ENCODE peak calls at places on chromosomes 7 and 10, in seven cellular contexts. J is uterus, Q is AG10803, L is GM23338, T is HCT116, I is IMR-90, Z is astrocyte of the spinal cord. V is an unnamed sample.

GRCh38 chr7:81256991-81257390 is 338.1 kb upstream of the SEMA3C start:
- DNase-seq in I (peak), L (peak), Q (peak), T (no peak), Z (no peak), J (no peak), V (peak)

GRCh38 chr7:33979807-33980355 is 74.5 kb downstream of the BMPER start:
- DNase-seq in T (no peak), Z (peak), L (no peak), I (peak), Q (peak), J (no peak), V (peak)

GRCh38 chr10:46325021-46325420 is 38.2 kb downstream of the ANTXRL start:
- DNase-seq in T (no peak), L (peak), Z (no peak), J (no peak), Q (no peak), I (peak), V (peak)

GRCh38 chr7:158000160-158000559 is 587.5 kb downstream of the PTPRN2 start:
- DNase-seq in Q (no peak), I (no peak), T (peak), Z (no peak), L (peak), J (no peak), V (no peak)

GRCh38 chr10:102660891-102661613 is 16.8 kb downstream of the TRIM8 start:
- DNase-seq in L (no peak), J (peak), T (no peak), I (peak), Q (peak), Z (peak), V (peak)

GRCh38 chr10:14063531-14064317 is 267.0 kb downstream of the FRMD4A start:
- DNase-seq in I (peak), L (no peak), T (no peak), Q (peak), J (peak), Z (peak), V (peak)

GRCh38 chr7:82247814-82248433 is 195.7 kb downstream of the CACNA2D1 start:
- DNase-seq in L (peak), Z (peak), Q (peak), J (no peak), T (peak), I (peak), V (peak)

GRCh38 chr10:78802866-78803265 is 265.9 kb upstream of the ZMIZ1 start:
- DNase-seq in T (no peak), I (peak), Q (peak), J (peak), L (no peak), Z (peak), V (peak)

GRCh38 chr10:1739751-1740150 is 2.4 kb upstream of the ADARB2 start:
- DNase-seq in L (no peak), Z (no peak), Q (no peak), J (no peak), T (no peak), I (no peak), V (no peak)

GRCh38 chr10:115856580-115856979 is 416.4 kb downstream of the GFRA1 start:
- DNase-seq in I (no peak), Q (no peak), L (peak), J (no peak), Z (no peak), T (no peak), V (peak)

GRCh38 chr10:78541528-78542470 is 508.1 kb downstream of the RPS24 start:
- DNase-seq in T (no peak), J (no peak), Z (peak), Q (peak), L (no peak), I (peak), V (peak)

DNA sequence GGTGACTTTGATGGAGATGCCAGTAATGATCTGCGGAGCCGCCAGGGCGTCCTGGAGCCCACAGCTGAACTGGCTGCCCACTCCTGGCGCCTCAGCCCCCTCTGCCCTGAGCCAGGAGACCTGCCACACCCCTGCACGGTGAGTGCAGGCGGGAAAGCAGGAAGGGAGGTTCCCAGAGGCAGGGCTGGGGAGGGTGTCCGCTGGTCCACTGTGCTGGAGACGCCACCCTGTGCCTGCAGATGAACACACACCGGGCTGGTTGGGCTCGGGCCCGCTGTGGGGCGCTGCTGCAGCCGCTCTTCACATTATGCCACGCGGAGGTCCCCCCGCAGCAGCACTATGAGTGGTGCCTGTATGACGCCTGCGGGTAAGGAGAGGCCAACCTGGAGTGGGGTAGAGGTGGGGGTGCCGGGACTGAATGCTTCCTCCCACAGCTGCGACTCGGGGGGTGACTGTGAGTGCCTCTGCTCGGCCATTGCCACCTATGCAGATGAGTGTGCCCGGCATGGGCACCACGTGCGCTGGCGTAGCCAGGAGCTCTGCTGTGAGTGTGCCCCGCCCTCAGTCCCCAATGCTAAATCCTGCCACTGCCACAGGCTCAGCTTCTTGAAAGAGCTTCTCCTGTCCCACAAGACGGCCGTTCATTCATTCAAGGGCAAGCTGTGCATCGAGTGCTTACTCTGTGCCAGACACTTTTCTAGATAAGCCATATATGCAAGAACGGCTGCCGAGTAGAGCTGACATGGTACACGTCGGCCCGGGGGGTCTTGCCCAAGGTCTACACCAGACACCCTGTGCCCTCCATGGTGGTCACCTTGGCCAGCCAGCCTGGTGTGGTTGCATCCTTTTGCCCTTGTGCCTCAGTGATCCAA is 14.3 kb upstream of the ZNF467 start:
- DNase-seq in Q (no peak), I (no peak), L (peak), J (no peak), T (no peak), Z (no peak), V (no peak)
- TF ChIP-seq CTCF in Q (no peak), I (no peak), L (no peak), J (peak), T (peak), Z (peak), V (peak)

DNA sequence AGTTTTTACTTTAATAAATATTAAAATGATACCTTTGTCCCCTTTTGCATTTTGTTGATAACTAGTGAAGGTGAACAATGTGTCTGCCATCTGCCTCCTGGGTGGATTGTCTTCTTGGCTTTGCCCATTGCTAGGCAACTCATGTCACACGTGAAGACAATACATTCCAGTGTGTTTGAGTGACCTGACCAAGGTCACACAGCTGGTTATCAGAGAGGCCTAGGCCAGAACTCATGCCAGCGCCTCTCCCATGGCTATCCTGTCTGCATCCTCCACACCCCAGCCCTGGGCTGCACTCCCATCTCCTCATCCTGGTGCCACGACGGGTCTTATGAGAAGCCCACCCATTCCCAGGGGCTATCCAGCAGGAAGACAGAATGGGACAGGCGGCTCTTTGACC is 108.7 kb downstream of the PLCE1 start:
- DNase-seq in T (no peak), L (no peak), Z (no peak), J (no peak), I (no peak), Q (no peak), V (no peak)
- H3K4me3 ChIP-seq in T (no peak), L (no peak), Z (no peak), J (no peak), I (no peak), Q (no peak), V (no peak)

DNA sequence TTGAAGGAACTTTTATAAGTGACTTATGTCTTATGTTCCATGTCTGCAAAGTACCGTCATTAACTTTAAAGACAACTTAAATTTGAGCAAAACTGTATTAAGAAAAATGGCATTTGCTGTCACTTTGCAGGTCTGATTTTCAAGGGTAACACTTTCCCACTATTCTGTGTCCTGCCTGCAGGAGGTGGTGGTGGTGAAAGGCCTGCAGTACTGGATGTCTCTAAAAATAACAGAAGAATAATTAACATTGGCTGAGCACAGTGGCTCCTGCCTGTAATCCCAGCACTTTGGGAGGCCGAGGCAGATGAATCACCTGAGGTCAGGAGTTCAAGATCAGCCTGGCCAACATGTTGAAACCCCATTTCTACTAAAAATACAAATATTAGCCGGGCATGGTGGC is 13.2 kb upstream of the PTER start:
- DNase-seq in T (no peak), L (peak), Z (no peak), Q (no peak), J (no peak), I (no peak), V (no peak)
- TF ChIP-seq CTCF in T (peak), L (peak), Z (no peak), Q (no peak), J (no peak), I (no peak), V (no peak)

GRCh38 chr7:27203378-27203953 is 3.6 kb upstream of the HOXA13 start:
- DNase-seq in T (no peak), J (no peak), Q (no peak), Z (no peak), I (no peak), L (no peak), V (no peak)
- H3K4me3 ChIP-seq in T (no peak), J (no peak), Q (no peak), Z (no peak), I (no peak), L (no peak), V (no peak)

V was measured in choroid plexus epithelial cell.